ENCODE peak calls at places on chromosomes 7 and 10, in five cellular contexts. H is A549, F is GM12878, S is GM23338, C is K562. B is an unnamed sample.

GRCh38 chr7:36526720-36527548 is 137.3 kb downstream of the ANLN start:
- DNase-seq in H (peak), F (peak), S (no peak), C (peak), B (no peak)

GRCh38 chr10:130357951-130358350 is 221.8 kb downstream of the GLRX3 start:
- DNase-seq in H (no peak), F (no peak), S (no peak), C (no peak), B (no peak)

GRCh38 chr10:51879238-51879637 is 179.8 kb upstream of the CSTF2T start:
- DNase-seq in H (no peak), F (peak), S (no peak), C (no peak), B (no peak)

GRCh38 chr10:78863121-78863520 is 205.6 kb upstream of the ZMIZ1 start:
- DNase-seq in H (no peak), F (no peak), S (no peak), C (no peak), B (no peak)

GRCh38 chr7:41874206-41874770 is 171.4 kb upstream of the INHBA start:
- DNase-seq in H (no peak), F (no peak), S (no peak), C (no peak), B (no peak)

GRCh38 chr7:151572136-151572535 is 52.4 kb upstream of the RHEB start:
- DNase-seq in H (no peak), F (no peak), S (no peak), C (no peak), B (no peak)

GRCh38 chr10:90847436-90847835 is 10.4 kb downstream of the HTR7 start:
- DNase-seq in H (no peak), F (no peak), S (no peak), C (no peak), B (no peak)

GRCh38 chr10:113742466-113742865 is 9.0 kb upstream of the PLEKHS1 start:
- DNase-seq in H (no peak), F (no peak), S (no peak), C (no peak), B (no peak)

GRCh38 chr10:108801220-108801619 is 1122.1 kb downstream of the XPNPEP1 start:
- DNase-seq in H (no peak), F (no peak), S (no peak), C (no peak), B (no peak)

GRCh38 chr10:92571649-92572048 is 2.2 kb downstream of the IDE start:
- DNase-seq in H (no peak), F (no peak), S (no peak), C (no peak), B (no peak)

GRCh38 chr10:6647811-6648526 is 67.9 kb upstream of the PRKCQ start:
- DNase-seq in H (peak), F (no peak), S (peak), C (peak), B (peak)

GRCh38 chr7:100504887-100505611 is 21.3 kb downstream of the NYAP1 start:
- DNase-seq in H (no peak), F (no peak), S (no peak), C (no peak), B (no peak)

GRCh38 chr7:98105942-98106544 is 619 bp upstream of the LMTK2 start:
- DNase-seq in H (no peak), F (no peak), S (no peak), C (no peak), B (peak)

GRCh38 chr7:1781369-1781768 is 111.3 kb downstream of the ELFN1 start:
- DNase-seq in H (no peak), F (no peak), S (no peak), C (no peak), B (no peak)

GRCh38 chr10:12299222-12299973 is 49.9 kb upstream of the CAMK1D start:
- DNase-seq in H (no peak), F (no peak), S (no peak), C (no peak), B (no peak)

GRCh38 chr10:104255244-104255981 is 721 bp downstream of the GSTO1 start:
- DNase-seq in H (peak), F (no peak), S (peak), C (no peak), B (peak)

GRCh38 chr7:3897430-3898385 is 596.7 kb downstream of the SDK1 start:
- DNase-seq in H (peak), F (no peak), S (peak), C (peak), B (peak)

GRCh38 chr10:76036962-76037361 is 605.5 kb downstream of the LRMDA start:
- DNase-seq in H (no peak), F (no peak), S (no peak), C (no peak), B (peak)

GRCh38 chr7:45660901-45661211 is 86.7 kb downstream of the ADCY1 start:
- DNase-seq in H (no peak), F (no peak), S (no peak), C (no peak), B (no peak)

GRCh38 chr10:119235381-119235780 is 28.0 kb downstream of the GRK5 start:
- DNase-seq in H (no peak), F (no peak), S (no peak), C (no peak), B (no peak)

DNA sequence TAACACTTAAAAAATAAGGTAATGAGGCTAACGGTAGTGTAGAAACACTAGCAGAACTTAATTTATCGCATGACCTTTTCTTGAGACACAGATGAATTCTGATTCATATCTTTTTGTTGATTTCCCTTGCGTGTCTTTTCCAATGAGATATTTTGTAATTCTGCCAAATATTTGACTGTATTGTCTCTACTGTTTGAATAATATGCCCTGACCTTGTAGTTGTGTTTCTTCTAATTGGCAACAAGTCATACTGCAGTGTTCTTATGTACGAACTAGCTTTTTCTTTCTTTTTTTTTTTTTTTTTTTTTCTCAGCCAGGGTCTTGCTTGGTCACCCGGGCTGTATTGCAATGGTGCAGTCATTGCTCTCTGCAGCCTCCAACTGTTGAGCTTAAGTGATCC is 9.3 kb upstream of the ABCB1 start:
- DNase-seq in H (no peak), F (no peak), S (no peak), C (no peak), B (no peak)
- TF ChIP-seq JUNB in H (no peak), F (no peak), S (no peak), C (no peak), B (no peak)

GRCh38 chr7:26686448-26686981 is 177.9 kb downstream of the SKAP2 start:
- DNase-seq in H (no peak), F (no peak), S (peak), C (peak), B (peak)
- TF ChIP-seq JUNB in H (no peak), F (no peak), S (no peak), C (no peak), B (no peak)

DNA sequence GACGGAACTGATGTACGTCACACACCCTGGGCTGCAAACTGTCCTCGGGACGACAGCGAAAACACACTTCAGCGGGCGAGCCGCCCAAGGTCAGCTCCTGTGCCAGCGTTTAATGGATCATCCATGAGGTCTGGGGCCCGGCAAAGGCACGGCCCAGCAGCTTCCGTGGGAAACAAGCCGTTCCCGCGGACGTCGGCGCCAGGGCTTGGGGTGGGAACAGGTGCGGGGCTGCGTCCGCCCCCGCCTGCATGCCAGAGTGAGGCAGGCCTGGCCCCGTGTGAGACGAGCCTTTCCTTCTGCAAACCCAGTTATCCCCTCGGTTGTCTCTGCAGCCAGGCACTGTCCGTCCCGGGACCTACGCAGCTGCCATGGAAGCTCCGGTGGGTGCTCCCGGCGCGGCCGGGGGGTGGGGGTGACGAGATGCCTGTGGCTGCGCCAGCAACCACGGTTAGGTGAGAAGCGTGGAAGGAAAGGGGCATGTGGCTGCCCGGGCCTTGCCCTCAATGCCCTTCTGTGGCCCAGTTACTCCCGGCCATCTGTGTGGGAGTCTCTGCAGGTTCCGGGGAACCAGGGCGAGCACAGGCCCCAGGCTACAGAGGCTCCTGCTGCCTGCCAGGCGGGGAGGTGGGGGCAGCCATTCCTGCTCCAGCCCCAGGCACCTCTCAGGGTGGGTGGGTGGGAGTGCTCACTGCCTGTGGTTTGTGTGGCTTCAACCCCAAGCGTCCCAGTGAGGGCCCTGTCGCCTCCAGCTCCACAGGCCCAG is 42.2 kb upstream of the PDGFA start:
- DNase-seq in H (no peak), F (no peak), S (no peak), C (no peak), B (no peak)
- TF ChIP-seq JUNB in H (no peak), F (no peak), S (no peak), C (no peak), B (no peak)

GRCh38 chr7:156640257-156640948 is at the start of gene RNF32:
- DNase-seq in H (peak), F (peak), S (peak), C (peak), B (no peak)
- TF ChIP-seq JUNB in H (no peak), F (no peak), S (no peak), C (no peak), B (no peak)

GRCh38 chr10:2665772-2666171 is 401.6 kb upstream of the PFKP start:
- DNase-seq in H (no peak), F (no peak), S (no peak), C (no peak), B (no peak)

GRCh38 chr10:2658780-2659179 is 408.6 kb upstream of the PFKP start:
- DNase-seq in H (no peak), F (no peak), S (no peak), C (no peak), B (no peak)

DNA sequence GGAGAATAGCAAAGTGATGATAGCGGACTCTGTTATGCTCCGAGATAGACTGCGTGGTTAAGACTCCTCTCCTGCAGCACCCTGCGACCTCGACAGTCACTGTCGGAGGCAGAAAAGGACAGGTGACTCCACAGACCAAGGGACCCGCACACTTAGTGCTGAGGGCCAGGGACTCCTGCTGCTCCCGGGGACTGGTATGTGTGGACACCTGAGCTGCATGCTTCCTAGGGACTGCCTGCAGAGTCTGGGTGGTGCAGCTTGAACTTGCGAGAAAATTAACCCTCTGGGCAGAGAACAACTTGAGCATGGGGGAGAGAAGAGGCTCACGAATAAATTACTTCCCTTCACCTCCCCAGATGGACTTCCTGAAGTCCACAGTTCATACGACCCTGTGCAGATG is 407.0 kb upstream of the PFKP start:
- DNase-seq in H (no peak), F (no peak), S (peak), C (no peak), B (no peak)
- TF ChIP-seq JUNB in H (no peak), F (no peak), S (no peak), C (no peak), B (no peak)

DNA sequence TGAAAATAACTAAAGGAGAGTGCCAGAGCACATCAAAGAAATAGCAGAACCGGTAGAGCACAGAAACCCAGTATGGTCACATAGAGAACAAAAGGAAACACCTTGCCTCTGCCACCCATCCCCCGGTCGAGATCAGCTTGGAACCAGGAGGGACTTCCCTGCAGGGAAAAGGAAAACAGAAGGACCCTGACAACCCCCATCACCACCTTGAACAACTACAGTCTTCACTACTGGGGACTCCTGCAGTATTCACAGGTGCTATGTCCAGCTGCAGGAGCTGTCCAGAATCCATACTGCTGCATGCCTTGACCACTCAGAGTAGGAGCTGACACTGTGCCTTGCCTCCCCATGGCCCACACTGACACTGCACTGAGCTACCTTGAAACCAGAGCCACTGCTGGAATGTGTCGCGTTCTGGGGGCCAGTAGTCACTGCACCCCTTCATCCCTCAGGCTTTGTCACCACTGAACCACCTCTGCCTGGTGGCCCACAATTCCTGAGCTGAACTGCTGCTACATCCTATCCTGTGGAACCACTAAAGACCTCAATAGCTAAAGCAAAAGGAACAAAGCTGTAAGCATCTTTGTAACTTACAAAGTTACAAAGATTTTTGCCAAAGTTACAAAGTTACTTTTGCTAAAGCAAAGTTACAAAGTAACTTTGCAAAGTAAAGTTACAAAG is 66.8 kb downstream of the TRIL start:
- DNase-seq in H (no peak), F (no peak), S (peak), C (no peak), B (peak)
- TF ChIP-seq JUNB in H (no peak), F (no peak), S (no peak), C (no peak), B (no peak)